ENCODE peak calls at places on chromosomes 5 and 9, in four cellular contexts. S is GM12878, R is H1, K is K562. N is an unnamed sample.

GRCh38 chr5:150411245-150411979 is 1.3 kb downstream of the CD74 start:
- DNase-seq in S (no peak), R (peak; percentile 61), K (no peak), N (no peak)

GRCh38 chr9:35661756-35662350 is 3.1 kb downstream of the ARHGEF39 start:
- DNase-seq in K (no peak), S (no peak), R (no peak), N (peak; percentile 42)

GRCh38 chr9:127980056-127980705 is 608 bp downstream of the EEIG1 start:
- DNase-seq in R (peak; percentile 72), S (no peak), K (peak; percentile 87), N (no peak)

GRCh38 chr5:57780306-57780958 is 297.8 kb upstream of the ACTBL2 start:
- DNase-seq in K (no peak), S (no peak), R (no peak), N (no peak)

GRCh38 chr9:70510157-70510770 is 95.8 kb upstream of the KLF9 start:
- DNase-seq in R (peak; percentile 76), K (peak; percentile 36), S (no peak), N (peak; percentile 12)

GRCh38 chr9:89606049-89606481 is 1.3 kb downstream of the GADD45G start:
- DNase-seq in S (no peak), K (peak; percentile 49), R (no peak), N (peak; percentile 27)

GRCh38 chr5:73380710-73381586 is 67.6 kb downstream of the FOXD1 start:
- DNase-seq in S (no peak), K (no peak), R (no peak), N (no peak)

GRCh38 chr9:110933350-110934001 is 104.8 kb downstream of the LPAR1 start:
- DNase-seq in K (no peak), S (peak; percentile 41), R (no peak), N (no peak)

DNA sequence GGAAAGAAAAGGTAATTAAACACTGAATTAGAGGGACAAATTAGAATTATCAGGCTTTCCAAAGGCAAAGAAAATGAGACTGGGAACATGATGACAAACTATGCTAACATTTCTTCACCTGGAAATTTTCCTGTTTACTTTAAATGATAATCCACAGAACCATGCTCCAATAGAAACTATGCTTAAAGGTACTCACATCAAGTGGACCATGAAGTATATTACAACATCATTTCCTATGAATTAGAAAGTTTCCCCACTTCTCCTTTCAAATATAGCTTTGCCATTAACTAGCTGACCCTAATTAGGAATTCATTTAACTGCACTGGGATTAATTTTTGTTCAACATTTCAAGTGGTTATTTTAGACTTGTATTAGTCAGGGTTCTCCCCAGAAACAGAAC is 81.4 kb downstream of the DTWD2 start:
- DNase-seq in R (no peak), S (no peak), K (no peak), N (no peak)
- TF ChIP-seq CBX5 in R (no peak), S (no peak), K (no peak), N (no peak)

GRCh38 chr5:28346696-28347095 is 1308.3 kb upstream of the CDH9 start:
- DNase-seq in K (no peak), S (no peak), R (no peak), N (no peak)

DNA sequence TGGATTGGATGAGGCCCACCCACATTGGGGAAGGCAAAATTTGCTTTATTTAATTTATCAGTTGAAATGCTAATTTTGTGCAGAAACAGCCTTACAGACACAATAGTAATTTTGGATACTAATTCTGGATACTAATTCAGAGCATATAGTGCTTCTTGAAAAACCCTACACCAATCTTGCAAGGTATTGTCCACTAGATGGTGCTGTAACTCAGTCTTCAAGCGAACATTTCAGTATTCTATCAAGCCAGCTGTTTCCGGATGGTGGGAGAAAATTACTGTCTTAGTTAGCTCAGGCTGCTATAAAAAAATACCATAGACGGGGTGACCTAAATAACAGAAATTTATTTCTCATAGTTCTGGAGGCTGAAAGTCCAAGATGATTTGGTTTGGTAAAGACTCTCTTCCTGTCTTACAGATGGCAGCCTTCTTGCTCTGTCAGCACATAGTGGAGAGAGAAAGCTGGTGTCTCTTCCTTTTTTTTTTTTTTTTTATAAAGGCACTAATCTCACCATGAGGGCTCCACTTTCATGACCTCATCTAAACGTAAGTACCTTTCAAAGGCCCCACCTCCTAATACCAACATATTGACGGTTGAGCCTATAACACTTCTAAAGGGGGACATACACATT is 1306.5 kb upstream of the CDH9 start:
- DNase-seq in K (peak; percentile 20), R (no peak), S (peak; percentile 0), N (peak; percentile 35)
- TF ChIP-seq YY1 in K (no peak), R (no peak), S (no peak), N (no peak)

GRCh38 chr5:133387091-133387490 is 225.2 kb downstream of the FSTL4 start:
- DNase-seq in R (no peak), K (no peak), S (no peak), N (no peak)
- TF ChIP-seq CBX5 in R (no peak), K (no peak), S (no peak), N (no peak)

DNA sequence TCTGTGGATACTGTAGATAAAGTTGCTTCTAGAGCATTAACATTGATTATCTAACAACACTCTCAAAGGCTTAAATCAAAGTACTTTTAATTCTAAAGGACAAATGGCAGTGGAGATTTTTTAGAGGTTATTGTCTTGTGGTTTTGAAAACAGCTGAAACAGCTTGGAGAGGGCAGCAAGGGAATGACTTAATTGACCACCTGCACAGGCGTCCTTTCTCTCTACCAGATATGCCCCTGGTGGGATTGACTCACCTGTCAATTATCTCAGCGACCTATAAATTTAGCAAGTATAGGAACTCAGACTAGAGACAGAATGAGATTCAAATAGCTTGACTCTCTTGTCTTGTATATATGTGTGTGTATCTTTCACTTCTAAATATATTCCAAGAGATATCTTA is 13.5 kb downstream of the ARL14EPL start:
- DNase-seq in K (no peak), R (no peak), S (no peak), N (no peak)
- TF ChIP-seq YY1 in K (no peak), R (no peak), S (no peak), N (no peak)

GRCh38 chr5:135348920-135349319 is 50.1 kb downstream of the MACROH2A1 start:
- DNase-seq in K (no peak), R (no peak), S (no peak), N (no peak)
- TF ChIP-seq CBX5 in K (no peak), R (no peak), S (no peak), N (no peak)

GRCh38 chr5:54458221-54458620 is 2.7 kb downstream of the HSPB3 start:
- DNase-seq in R (no peak), K (no peak), S (no peak), N (no peak)

GRCh38 chr5:54460181-54460919 is 4.9 kb downstream of the HSPB3 start:
- DNase-seq in R (no peak), S (no peak), K (peak; percentile 25), N (no peak)

GRCh38 chr5:54454602-54455001 is 897 bp upstream of the HSPB3 start:
- DNase-seq in R (no peak), S (no peak), K (no peak), N (no peak)

GRCh38 chr5:54455413-54456157 is at the start of gene HSPB3:
- DNase-seq in S (no peak), R (no peak), K (no peak), N (no peak)

GRCh38 chr5:54457094-54457531 is 1.6 kb downstream of the HSPB3 start:
- DNase-seq in K (no peak), R (no peak), S (no peak), N (peak; percentile 6)
- TF ChIP-seq YY1 in K (no peak), R (no peak), S (no peak), N (no peak)

GRCh38 chr5:159581502-159582249 is 251.4 kb upstream of the IL12B start:
- DNase-seq in R (no peak), S (no peak), K (no peak), N (no peak)
- TF ChIP-seq CBX5 in R (no peak), S (no peak), K (no peak), N (no peak)